ENCODE peak calls at places on chromosomes 4 and X, in nine cellular contexts. R, S, K, J, L, B, A, V and Q are unnamed samples.

GRCh38 chrX:125694171-125694570 is 374.5 kb downstream of the TEX13C start:
- DNase-seq in S (no peak), J (no peak), A (no peak), V (no peak), B (no peak), K (no peak), L (no peak), R (no peak), Q (no peak)

GRCh38 chrX:70426286-70427278 is 3.5 kb downstream of the GDPD2 start:
- DNase-seq in B (no peak), L (no peak), S (no peak), A (no peak), K (no peak), J (no peak), V (no peak), R (no peak), Q (no peak)

GRCh38 chrX:22575161-22575845 is 302.6 kb downstream of the CBLL2 start:
- DNase-seq in A (no peak), B (no peak), K (no peak), L (no peak), S (no peak), R (no peak), J (no peak), V (no peak), Q (no peak)

GRCh38 chrX:27981349-27981748 is at the start of gene DCAF8L1:
- DNase-seq in V (no peak), R (no peak), K (no peak), L (no peak), S (no peak), B (no peak), A (no peak), J (no peak), Q (no peak)

GRCh38 chrX:115642895-115643530 is 82.0 kb downstream of the PLS3 start:
- DNase-seq in A (peak; percentile 51), J (peak; percentile 9), B (peak; percentile 83), L (no peak), V (peak; percentile 14), R (peak; percentile 48), S (peak; percentile 45), K (no peak), Q (peak; percentile 25)

GRCh38 chr4:138977525-138977924 is 38.1 kb upstream of the NOCT start:
- DNase-seq in J (peak; percentile 63), K (no peak), V (no peak), L (no peak), A (no peak), B (peak; percentile 81), R (peak; percentile 59), S (no peak), Q (no peak)

GRCh38 chr4:73707918-73708577 is 32.3 kb upstream of the CXCL8 start:
- DNase-seq in R (no peak), B (no peak), K (no peak), J (no peak), V (no peak), A (peak; percentile 84), L (no peak), S (peak; percentile 27), Q (no peak)

GRCh38 chrX:136999021-136999420 is 34.8 kb downstream of the GPR101 start:
- DNase-seq in B (no peak), L (no peak), R (no peak), A (no peak), S (no peak), V (no peak), J (no peak), K (no peak), Q (no peak)

GRCh38 chrX:68043713-68044438 is 389.4 kb downstream of the OPHN1 start:
- DNase-seq in L (no peak), R (no peak), A (no peak), S (no peak), V (no peak), J (no peak), K (no peak), B (no peak), Q (no peak)

GRCh38 chr4:114180481-114180880 is 201.0 kb upstream of the ARSJ start:
- DNase-seq in B (peak; percentile 70), K (peak; percentile 3), A (peak; percentile 5), V (peak; percentile 46), J (no peak), L (no peak), R (no peak), S (peak; percentile 26), Q (peak; percentile 75)

GRCh38 chr4:49032440-49033161 is 46.5 kb downstream of the CWH43 start:
- DNase-seq in J (peak; percentile 7), S (no peak), R (peak; percentile 6), K (no peak), L (no peak), V (peak; percentile 20), A (peak; percentile 33), B (peak; percentile 75), Q (peak; percentile 33)